ENCODE peak calls at places on chromosomes 5 and 9, in five cellular contexts. One of them, this sample, is unnamed.

GRCh38 chr9:136047076-136047774 is 47.9 kb downstream of the NACC2 start:
- DNase-seq in hepatocyte: no peak
- DNase-seq in COR-L47: no peak
- DNase-seq in fibroblast of mammary gland: no peak
- DNase-seq in osteocyte: no peak
- DNase-seq in this sample: no peak

GRCh38 chr5:160287378-160288051 is 24.8 kb downstream of the CCNJL start:
- DNase-seq in fibroblast of mammary gland: no peak
- DNase-seq in COR-L47: no peak
- DNase-seq in hepatocyte: peak; percentile 47
- DNase-seq in osteocyte: no peak
- DNase-seq in this sample: peak; percentile 33

GRCh38 chr5:38979535-38979934 is 94.7 kb downstream of the RICTOR start:
- DNase-seq in hepatocyte: no peak
- DNase-seq in fibroblast of mammary gland: peak; percentile 11
- DNase-seq in COR-L47: no peak
- DNase-seq in osteocyte: no peak
- DNase-seq in this sample: no peak

GRCh38 chr5:82183828-82184227 is 94.3 kb downstream of the RPS23 start:
- DNase-seq in COR-L47: no peak
- DNase-seq in hepatocyte: no peak
- DNase-seq in osteocyte: no peak
- DNase-seq in fibroblast of mammary gland: peak; percentile 85
- DNase-seq in this sample: no peak

GRCh38 chr9:93578844-93579243 is 2.5 kb downstream of the PHF2 start:
- DNase-seq in fibroblast of mammary gland: no peak
- DNase-seq in COR-L47: no peak
- DNase-seq in osteocyte: no peak
- DNase-seq in hepatocyte: no peak
- DNase-seq in this sample: no peak

GRCh38 chr5:16539169-16539666 is 73.6 kb upstream of the ZNF622 start:
- DNase-seq in fibroblast of mammary gland: peak; percentile 95
- DNase-seq in osteocyte: no peak
- DNase-seq in COR-L47: no peak
- DNase-seq in hepatocyte: peak; percentile 80
- DNase-seq in this sample: no peak

GRCh38 chr5:110463116-110463515 is 263.4 kb downstream of the TMEM232 start:
- DNase-seq in fibroblast of mammary gland: no peak
- DNase-seq in osteocyte: no peak
- DNase-seq in COR-L47: no peak
- DNase-seq in hepatocyte: no peak
- DNase-seq in this sample: no peak

GRCh38 chr5:132928008-132928407 is 35.4 kb downstream of the AFF4 start:
- DNase-seq in COR-L47: no peak
- DNase-seq in hepatocyte: no peak
- DNase-seq in osteocyte: no peak
- DNase-seq in fibroblast of mammary gland: no peak
- DNase-seq in this sample: no peak

GRCh38 chr9:135741276-135742219 is 39.6 kb downstream of the KCNT1 start:
- DNase-seq in osteocyte: no peak
- DNase-seq in fibroblast of mammary gland: no peak
- DNase-seq in hepatocyte: no peak
- DNase-seq in COR-L47: no peak
- DNase-seq in this sample: peak; percentile 68

GRCh38 chr5:76908166-76908565 is 44.7 kb upstream of the CRHBP start:
- DNase-seq in osteocyte: no peak
- DNase-seq in fibroblast of mammary gland: no peak
- DNase-seq in hepatocyte: no peak
- DNase-seq in COR-L47: no peak
- DNase-seq in this sample: no peak

GRCh38 chr9:111715471-111715870 is 54.1 kb downstream of the GNG10 start:
- DNase-seq in hepatocyte: no peak
- DNase-seq in osteocyte: no peak
- DNase-seq in COR-L47: no peak
- DNase-seq in fibroblast of mammary gland: no peak
- DNase-seq in this sample: no peak

GRCh38 chr9:113516840-113517577 is 53.5 kb downstream of the RGS3 start:
- DNase-seq in fibroblast of mammary gland: no peak
- DNase-seq in COR-L47: no peak
- DNase-seq in hepatocyte: no peak
- DNase-seq in osteocyte: no peak
- DNase-seq in this sample: peak; percentile 25

GRCh38 chr5:28954074-28954473 is 1915.7 kb upstream of the CDH9 start:
- DNase-seq in osteocyte: no peak
- DNase-seq in fibroblast of mammary gland: no peak
- DNase-seq in COR-L47: no peak
- DNase-seq in hepatocyte: no peak
- DNase-seq in this sample: no peak

GRCh38 chr5:134502259-134502658 is 23.2 kb upstream of the JADE2 start:
- DNase-seq in hepatocyte: no peak
- DNase-seq in fibroblast of mammary gland: no peak
- DNase-seq in osteocyte: no peak
- DNase-seq in COR-L47: no peak
- DNase-seq in this sample: no peak